ENCODE peak calls at places on chromosomes 6 and 20, in seven cellular contexts. U, Q, E, X, L, A and K are unnamed samples.

GRCh38 chr6:135144678-135145508 is 36.2 kb upstream of the MYB start:
- DNase-seq in Q (peak), L (no peak), X (peak), A (peak), U (no peak), E (no peak), K (peak)

GRCh38 chr6:158544428-158544827 is 15.5 kb upstream of the TMEM181 start:
- DNase-seq in A (no peak), E (no peak), Q (no peak), X (no peak), L (no peak), U (no peak), K (no peak)

GRCh38 chr6:70176853-70177550 is 125.9 kb downstream of the COL9A1 start:
- DNase-seq in Q (no peak), L (no peak), U (no peak), E (no peak), X (no peak), A (no peak), K (no peak)

GRCh38 chr6:112253505-112253841 is 894 bp downstream of the LAMA4 start:
- DNase-seq in E (no peak), X (peak), U (no peak), A (peak), Q (no peak), L (no peak), K (no peak)

GRCh38 chr6:40848038-40848437 is 191.0 kb downstream of the UNC5CL start:
- DNase-seq in A (peak), E (no peak), X (no peak), U (no peak), L (no peak), Q (no peak), K (no peak)

GRCh38 chr6:26743941-26744699 is 84.6 kb upstream of the ZNF322 start:
- DNase-seq in A (peak), Q (no peak), E (no peak), L (no peak), X (peak), U (no peak), K (no peak)

GRCh38 chr6:96749891-96750290 is 87.4 kb downstream of the GPR63 start:
- DNase-seq in L (no peak), E (no peak), X (no peak), Q (no peak), U (no peak), A (no peak), K (no peak)

GRCh38 chr20:41373384-41373783 is 6.8 kb upstream of the EMILIN3 start:
- DNase-seq in A (no peak), E (no peak), L (no peak), X (no peak), Q (no peak), U (no peak), K (no peak)

GRCh38 chr6:169536446-169537170 is 165.2 kb downstream of the WDR27 start:
- DNase-seq in L (no peak), U (no peak), X (peak), E (no peak), A (peak), Q (no peak), K (no peak)

GRCh38 chr6:54053893-54054391 is 57.3 kb upstream of the MLIP start:
- DNase-seq in X (peak), E (no peak), L (no peak), A (peak), U (no peak), Q (peak), K (peak)

GRCh38 chr6:100382767-100383195 is 81.9 kb downstream of the SIM1 start:
- DNase-seq in L (no peak), A (no peak), Q (no peak), E (no peak), U (no peak), X (peak), K (peak)

GRCh38 chr6:151916680-151917164 is 109.2 kb downstream of the ESR1 start:
- DNase-seq in Q (peak), U (no peak), A (peak), L (no peak), E (no peak), X (peak), K (peak)

GRCh38 chr6:31321820-31322219 is 35.2 kb downstream of the HLA-B start:
- DNase-seq in U (no peak), A (no peak), X (no peak), L (no peak), E (no peak), Q (no peak), K (no peak)

GRCh38 chr6:14540859-14541540 is 423.4 kb downstream of the CD83 start:
- DNase-seq in U (no peak), A (peak), E (no peak), X (no peak), L (no peak), Q (no peak), K (peak)

GRCh38 chr6:56851541-56852248 is 103.2 kb upstream of the BEND6 start:
- DNase-seq in X (peak), Q (peak), A (peak), U (no peak), L (peak), E (no peak), K (peak)

GRCh38 chr6:135121426-135121825 is 59.7 kb upstream of the MYB start:
- DNase-seq in U (no peak), E (no peak), A (no peak), L (no peak), X (no peak), Q (no peak), K (no peak)

GRCh38 chr6:22146581-22147468 is 150.0 kb downstream of the PRL start:
- DNase-seq in U (no peak), Q (no peak), X (no peak), L (no peak), A (peak), E (no peak), K (no peak)

GRCh38 chr20:63751471-63752271 is 12.1 kb downstream of the SLC2A4RG start:
- DNase-seq in A (no peak), E (no peak), U (no peak), L (no peak), Q (no peak), X (no peak), K (no peak)

GRCh38 chr6:6728169-6728941 is 139.8 kb downstream of the LY86 start:
- DNase-seq in E (no peak), A (no peak), L (no peak), X (no peak), U (no peak), Q (no peak), K (no peak)

GRCh38 chr20:7180261-7181045 is 413.0 kb downstream of the BMP2 start:
- DNase-seq in U (no peak), X (peak), L (no peak), E (no peak), A (peak), Q (no peak), K (peak)